ENCODE peak calls at places on chromosome 19, in nine cellular contexts. S is PC-9; D is left cardiac atrium; W is activated CD8-positive, alpha-beta memory T cell treated with anti-CD3 and anti-CD28 coated beads for 24 hours; C is foreskin keratinocyte; E is Peyer's patch; A is activated T-cell treated with anti-CD3 and anti-CD28 coated beads, Interleukin-2, amount 50 U/mL, for 72 hours; P is lung; R is GM06990. Z is an unnamed sample.

GRCh38 chr19:1218751-1219567 is 13.4 kb downstream of the STK11 start:
- DNase-seq in S (no peak), D (no peak), W (no peak), C (no peak), E (no peak), A (no peak), P (no peak), R (no peak), Z (no peak)

GRCh38 chr19:51124729-51125128 is at the start of gene SIGLEC9:
- DNase-seq in S (no peak), D (peak), W (no peak), C (no peak), E (no peak), A (no peak), P (no peak), R (no peak), Z (no peak)

GRCh38 chr19:10998045-10998533 is 37.3 kb downstream of the SMARCA4 start:
- DNase-seq in S (no peak), D (peak), W (no peak), C (no peak), E (peak), A (no peak), P (peak), R (no peak), Z (no peak)

GRCh38 chr19:55113570-55114039 is 3.8 kb downstream of the PPP1R12C start:
- DNase-seq in S (no peak), D (peak), W (no peak), C (no peak), E (peak), A (no peak), P (peak), R (no peak), Z (peak)

GRCh38 chr19:36225219-36225892 is 10.4 kb downstream of the ZNF146 start:
- DNase-seq in S (no peak), D (no peak), W (no peak), C (no peak), E (no peak), A (no peak), P (no peak), R (no peak), Z (no peak)

GRCh38 chr19:54473071-54473941 is at the start of gene CDC42EP5:
- DNase-seq in S (no peak), D (peak), W (no peak), C (no peak), E (peak), A (no peak), P (no peak), R (no peak), Z (peak)

GRCh38 chr19:58154287-58154678 is 3.7 kb upstream of the ZNF329 start:
- DNase-seq in S (peak), D (peak), W (no peak), C (no peak), E (no peak), A (no peak), P (peak), R (peak), Z (no peak)

GRCh38 chr19:5718032-5718578 is 1.8 kb downstream of the LONP1 start:
- DNase-seq in S (no peak), D (no peak), W (no peak), C (no peak), E (no peak), A (peak), P (no peak), R (no peak), Z (no peak)

GRCh38 chr19:47124937-47125668 is 5.5 kb upstream of the SAE1 start:
- DNase-seq in S (peak), D (no peak), W (peak), C (no peak), E (no peak), A (no peak), P (no peak), R (no peak), Z (no peak)

GRCh38 chr19:2733930-2734588 is 5.8 kb downstream of the SLC39A3 start:
- DNase-seq in S (no peak), D (no peak), W (no peak), C (peak), E (no peak), A (no peak), P (no peak), R (no peak), Z (no peak)

GRCh38 chr19:33447336-33448158 is 74.0 kb downstream of the CEBPG start:
- DNase-seq in S (no peak), D (peak), W (no peak), C (peak), E (peak), A (no peak), P (no peak), R (no peak), Z (no peak)